ENCODE peak calls at places on chromosome 9, in seven cellular contexts. Y is HepG2, E is SK-N-SH, P is HCT116, L is GM12878, T is H1, Q is K562. U is an unnamed sample.
A peak's percentile ranks its signal among the peaks of the same experiment; 100 is the strongest.

GRCh38 chr9:69071059-69071458 is 35.5 kb downstream of the FXN start:
- DNase-seq in T (no peak), L (no peak), Q (no peak), Y (no peak), E (no peak), P (no peak), U (no peak)

GRCh38 chr9:128250839-128251558 is 24.8 kb downstream of the GOLGA2 start:
- DNase-seq in L (no peak), P (no peak), T (peak; percentile 80), Y (no peak), Q (peak; percentile 19), E (no peak), U (no peak)

GRCh38 chr9:116282598-116282997 is 129.0 kb downstream of the PAPPA start:
- DNase-seq in Q (no peak), P (no peak), T (no peak), Y (no peak), L (no peak), E (no peak), U (no peak)

GRCh38 chr9:12849486-12850010 is 74.7 kb downstream of the LURAP1L start:
- DNase-seq in Y (no peak), Q (no peak), T (no peak), E (no peak), L (no peak), P (no peak), U (peak; percentile 47)

GRCh38 chr9:91421022-91421765 is 2.4 kb downstream of the NFIL3 start:
- DNase-seq in P (no peak), E (peak; percentile 87), Q (no peak), L (no peak), T (peak; percentile 66), Y (peak; percentile 36), U (no peak)

GRCh38 chr9:745761-746414 is 95.6 kb upstream of the DMRT1 start:
- DNase-seq in T (no peak), E (no peak), P (no peak), Q (no peak), L (no peak), Y (peak; percentile 29), U (no peak)

GRCh38 chr9:94864183-94864582 is 137.7 kb downstream of the AOPEP start:
- DNase-seq in T (no peak), E (no peak), L (no peak), Q (no peak), P (no peak), Y (no peak), U (no peak)

GRCh38 chr9:6414291-6414690 is 1.3 kb downstream of the UHRF2 start:
- DNase-seq in Y (no peak), T (no peak), E (no peak), P (no peak), L (no peak), Q (no peak), U (peak; percentile 43)

GRCh38 chr9:101268426-101268825 is 116.4 kb downstream of the BAAT start:
- DNase-seq in E (no peak), Q (no peak), P (no peak), Y (no peak), L (no peak), T (no peak), U (no peak)

GRCh38 chr9:114691046-114691955 is 9.3 kb upstream of the TEX48 start:
- DNase-seq in Y (no peak), T (no peak), L (peak; percentile 36), P (peak; percentile 85), E (no peak), Q (no peak), U (no peak)

GRCh38 chr9:116361558-116361957 is 208.0 kb downstream of the PAPPA start:
- DNase-seq in L (no peak), T (no peak), Y (no peak), E (no peak), Q (no peak), P (no peak), U (no peak)

GRCh38 chr9:114169940-114170791 is 14.8 kb downstream of the COL27A1 start:
- DNase-seq in P (no peak), Y (no peak), E (no peak), T (no peak), L (no peak), Q (no peak), U (no peak)

GRCh38 chr9:33210006-33210715 is 29.8 kb upstream of the SPINK4 start:
- DNase-seq in P (no peak), E (no peak), L (no peak), Q (no peak), T (no peak), Y (no peak), U (no peak)

GRCh38 chr9:25226901-25227686 is 451.1 kb downstream of the TUSC1 start:
- DNase-seq in Q (no peak), P (no peak), L (no peak), Y (no peak), E (no peak), T (no peak), U (no peak)

GRCh38 chr9:137945581-137945980 is 68.0 kb downstream of the CACNA1B start:
- DNase-seq in Y (no peak), L (no peak), T (no peak), Q (no peak), E (no peak), P (no peak), U (peak; percentile 53)

GRCh38 chr9:114250235-114250568 is 72.7 kb upstream of the ORM1 start:
- DNase-seq in Y (no peak), Q (no peak), E (peak; percentile 88), L (no peak), P (no peak), T (no peak), U (no peak)

GRCh38 chr9:137411670-137412380 is 11.1 kb downstream of the EXD3 start:
- DNase-seq in Q (peak; percentile 80), L (peak; percentile 43), T (no peak), Y (no peak), E (no peak), P (peak; percentile 75), U (peak; percentile 93)

GRCh38 chr9:100058699-100059579 is 39.9 kb downstream of the ERP44 start:
- DNase-seq in T (no peak), E (no peak), L (peak; percentile 78), P (no peak), Y (no peak), Q (no peak), U (no peak)

GRCh38 chr9:23938908-23939307 is 112.9 kb upstream of the ELAVL2 start:
- DNase-seq in L (no peak), Q (no peak), E (no peak), P (no peak), T (no peak), Y (no peak), U (no peak)

GRCh38 chr9:38643456-38644173 is 23.2 kb upstream of the ANKRD18A start:
- DNase-seq in P (no peak), E (no peak), Y (no peak), Q (no peak), T (no peak), L (no peak), U (no peak)

GRCh38 chr9:11893331-11893730 is 799.9 kb upstream of the TYRP1 start:
- DNase-seq in L (no peak), Y (no peak), E (no peak), P (no peak), T (no peak), Q (no peak), U (no peak)

GRCh38 chr9:1100945-1101344 is 50.8 kb downstream of the DMRT2 start:
- DNase-seq in Q (no peak), Y (peak; percentile 26), T (peak; percentile 74), E (peak; percentile 6), L (no peak), P (no peak), U (peak; percentile 11)

GRCh38 chr9:79862921-79863890 is 291.4 kb downstream of the TLE4 start:
- DNase-seq in Y (no peak), P (no peak), Q (no peak), E (no peak), L (no peak), T (no peak), U (no peak)

GRCh38 chr9:85243921-85244320 is 497.8 kb downstream of the AGTPBP1 start:
- DNase-seq in Q (no peak), Y (no peak), T (no peak), E (no peak), L (no peak), P (no peak), U (no peak)

GRCh38 chr9:16133556-16134227 is 580.8 kb downstream of the CCDC171 start:
- DNase-seq in E (peak; percentile 51), Y (peak; percentile 63), L (no peak), Q (peak; percentile 28), T (peak; percentile 71), P (peak; percentile 70), U (peak; percentile 66)

GRCh38 chr9:122096620-122097415 is 3.7 kb upstream of the TTLL11 start:
- DNase-seq in Y (no peak), P (no peak), L (no peak), Q (no peak), T (no peak), E (no peak), U (no peak)
- TF ChIP-seq JUND in Y (no peak), P (no peak), L (no peak), Q (no peak), T (no peak), E (no peak), U (no peak)

GRCh38 chr9:131271506-131271931 is 4.8 kb downstream of the FAM78A start:
- DNase-seq in P (no peak), Q (peak; percentile 62), Y (no peak), L (no peak), E (no peak), T (no peak), U (no peak)
- TF ChIP-seq JUND in P (no peak), Q (no peak), Y (no peak), L (no peak), E (no peak), T (no peak), U (no peak)

GRCh38 chr9:89189215-89189614 is 10.6 kb upstream of the SHC3 start:
- DNase-seq in P (no peak), T (no peak), E (no peak), Q (no peak), Y (no peak), L (no peak), U (peak; percentile 34)

GRCh38 chr9:89187950-89188349 is 9.3 kb upstream of the SHC3 start:
- DNase-seq in L (no peak), E (no peak), T (no peak), Y (no peak), Q (no peak), P (no peak), U (no peak)

GRCh38 chr9:89185980-89186379 is 7.4 kb upstream of the SHC3 start:
- DNase-seq in E (no peak), L (no peak), P (no peak), Q (peak; percentile 19), T (no peak), Y (no peak), U (no peak)

GRCh38 chr9:89191004-89191403 is 12.4 kb upstream of the SHC3 start:
- DNase-seq in P (no peak), E (no peak), T (no peak), Y (peak; percentile 50), Q (no peak), L (no peak), U (no peak)

DNA sequence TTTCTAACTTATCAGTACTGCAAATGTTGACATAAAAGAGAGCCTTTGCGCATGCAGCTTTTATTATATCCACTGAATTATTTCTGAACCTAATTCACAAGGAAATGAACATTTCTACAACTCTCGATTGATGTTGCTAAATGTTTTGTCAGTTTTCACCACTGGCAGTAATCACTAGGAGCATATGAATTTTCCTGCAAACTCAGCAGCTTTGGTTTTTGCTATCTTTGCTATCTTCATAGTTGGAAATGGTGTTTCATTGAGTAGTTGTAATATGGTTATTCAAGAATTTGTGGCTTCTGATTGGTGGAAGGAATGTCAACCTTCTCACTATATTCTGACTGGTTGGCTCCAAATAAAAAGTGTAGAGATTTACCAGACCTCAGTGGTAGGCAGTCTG is 8.9 kb upstream of the SHC3 start:
- DNase-seq in P (no peak), L (no peak), Q (no peak), T (no peak), E (no peak), Y (no peak), U (no peak)
- TF ChIP-seq JUND in P (no peak), L (no peak), Q (no peak), T (no peak), E (no peak), Y (no peak), U (no peak)

GRCh38 chr9:130206579-130206978 is 34.4 kb downstream of the NCS1 start:
- DNase-seq in T (no peak), P (no peak), Y (no peak), E (no peak), Q (no peak), L (no peak), U (no peak)
- TF ChIP-seq JUND in T (no peak), P (no peak), Y (no peak), E (no peak), Q (no peak), L (no peak), U (no peak)